ENCODE peak calls at places on chromosomes 11 and 22, in six cellular contexts. S, N, G, A, T and X are unnamed samples.

GRCh38 chr11:59766542-59766941 is 11.4 kb downstream of the STX3 start:
- DNase-seq in S (no peak), N (no peak), G (no peak), A (no peak), T (no peak), X (no peak)

GRCh38 chr22:39204216-39204615 is 40.6 kb downstream of the PDGFB start:
- DNase-seq in S (no peak), N (no peak), G (no peak), A (no peak), T (no peak), X (no peak)

GRCh38 chr11:6505577-6506240 is 8.6 kb downstream of the DNHD1 start:
- DNase-seq in S (peak), N (no peak), G (no peak), A (peak), T (no peak), X (peak)

GRCh38 chr11:1486054-1486825 is at the start of gene MOB2:
- DNase-seq in S (no peak), N (peak), G (peak), A (no peak), T (no peak), X (no peak)

GRCh38 chr11:98495601-98496000 is 525.1 kb upstream of the CNTN5 start:
- DNase-seq in S (no peak), N (no peak), G (no peak), A (no peak), T (no peak), X (no peak)

GRCh38 chr11:122746050-122746478 is 90.5 kb downstream of the UBASH3B start:
- DNase-seq in S (no peak), N (no peak), G (peak), A (no peak), T (no peak), X (no peak)

GRCh38 chr11:5300246-5300645 is 1.5 kb downstream of the OR51B4 start:
- DNase-seq in S (no peak), N (no peak), G (no peak), A (no peak), T (no peak), X (no peak)

GRCh38 chr11:64017950-64018224 is 17.8 kb upstream of the FLRT1 start:
- DNase-seq in S (no peak), N (no peak), G (no peak), A (no peak), T (no peak), X (no peak)

GRCh38 chr22:45645526-45646414 is 25.9 kb upstream of the ATXN10 start:
- DNase-seq in S (peak), N (peak), G (peak), A (peak), T (no peak), X (peak)

GRCh38 chr11:128174465-128175101 is 412.8 kb downstream of the ETS1 start:
- DNase-seq in S (no peak), N (peak), G (no peak), A (peak), T (no peak), X (peak)

GRCh38 chr11:74090701-74091100 is 80.1 kb downstream of the C2CD3 start:
- DNase-seq in S (no peak), N (no peak), G (no peak), A (no peak), T (no peak), X (peak)

GRCh38 chr11:117465236-117465997 is 137.8 kb downstream of the CEP164 start:
- DNase-seq in S (no peak), N (no peak), G (no peak), A (no peak), T (no peak), X (no peak)

GRCh38 chr22:37999640-38000272 is 15.4 kb upstream of the SOX10 start:
- DNase-seq in S (peak), N (no peak), G (peak), A (peak), T (no peak), X (peak)

GRCh38 chr22:26642465-26643367 is 14.7 kb upstream of the MIAT start:
- DNase-seq in S (no peak), N (peak), G (no peak), A (no peak), T (no peak), X (no peak)

GRCh38 chr11:3684129-3684685 is 13.0 kb upstream of the CHRNA10 start:
- DNase-seq in S (no peak), N (no peak), G (no peak), A (no peak), T (no peak), X (no peak)

GRCh38 chr11:16610213-16610737 is 128.2 kb upstream of the C11orf58 start:
- DNase-seq in S (no peak), N (no peak), G (no peak), A (no peak), T (no peak), X (no peak)

GRCh38 chr22:40666151-40666848 is 13.0 kb upstream of the MCHR1 start:
- DNase-seq in S (peak), N (no peak), G (no peak), A (no peak), T (no peak), X (no peak)